ENCODE peak calls at places on chromosomes 3 and 15, in ten cellular contexts. C, T, G, H, R, P, S, M, X and J are unnamed samples.

GRCh38 chr15:63931556-63931955 is 97.8 kb upstream of the HERC1 start:
- DNase-seq in C (peak), T (no peak), G (no peak), H (peak), R (no peak), P (no peak), S (no peak), M (no peak), X (no peak), J (no peak)

GRCh38 chr3:32216172-32216783 is 22.2 kb upstream of the CMTM8 start:
- DNase-seq in C (peak), T (no peak), G (no peak), H (no peak), R (no peak), P (no peak), S (peak), M (no peak), X (no peak), J (no peak)

GRCh38 chr3:49017978-49018706 is at the start of gene DALRD3:
- DNase-seq in C (peak), T (no peak), G (no peak), H (peak), R (no peak), P (peak), S (peak), M (peak), X (peak), J (peak)

GRCh38 chr15:60720493-60721231 is 241.7 kb upstream of the ICE2 start:
- DNase-seq in C (no peak), T (no peak), G (no peak), H (peak), R (peak), P (no peak), S (no peak), M (no peak), X (no peak), J (no peak)

GRCh38 chr15:51726302-51727073 is 11.0 kb downstream of the LYSMD2 start:
- DNase-seq in C (no peak), T (peak), G (peak), H (peak), R (no peak), P (no peak), S (no peak), M (no peak), X (peak), J (no peak)

GRCh38 chr15:93017521-93017920 is 71.5 kb downstream of the RGMA start:
- DNase-seq in C (no peak), T (no peak), G (no peak), H (no peak), R (no peak), P (no peak), S (no peak), M (no peak), X (no peak), J (no peak)

GRCh38 chr3:78823859-78824258 is 943.9 kb downstream of the ROBO1 start:
- DNase-seq in C (no peak), T (no peak), G (no peak), H (no peak), R (no peak), P (no peak), S (no peak), M (no peak), X (no peak), J (no peak)

GRCh38 chr3:9834520-9835380 is 9.1 kb downstream of the RPUSD3 start:
- DNase-seq in C (no peak), T (no peak), G (no peak), H (no peak), R (no peak), P (no peak), S (no peak), M (no peak), X (no peak), J (no peak)

GRCh38 chr15:53918180-53919079 is 59.8 kb upstream of the UNC13C start:
- DNase-seq in C (no peak), T (no peak), G (no peak), H (no peak), R (no peak), P (no peak), S (no peak), M (no peak), X (no peak), J (no peak)

GRCh38 chr15:81222007-81222406 is 25.3 kb downstream of the IL16 start:
- DNase-seq in C (no peak), T (no peak), G (no peak), H (no peak), R (no peak), P (no peak), S (no peak), M (no peak), X (no peak), J (no peak)

GRCh38 chr3:64625381-64625780 is 62.4 kb downstream of the ADAMTS9 start:
- DNase-seq in C (no peak), T (no peak), G (no peak), H (no peak), R (no peak), P (no peak), S (no peak), M (no peak), X (no peak), J (no peak)

GRCh38 chr3:184618793-184619192 is 57.2 kb downstream of the EPHB3 start:
- DNase-seq in C (no peak), T (no peak), G (no peak), H (no peak), R (no peak), P (no peak), S (no peak), M (no peak), X (no peak), J (no peak)

GRCh38 chr3:179476215-179476614 is 24.9 kb upstream of the GNB4 start:
- DNase-seq in C (no peak), T (no peak), G (no peak), H (no peak), R (no peak), P (no peak), S (no peak), M (no peak), X (no peak), J (no peak)